ENCODE peak calls at places on chromosomes 11 and 22, in four cellular contexts. One of them, this sample, is unnamed.

GRCh38 chr11:48017105-48017874 is 36.9 kb downstream of the PTPRJ start:
- DNase-seq in HepG2: no peak
- DNase-seq in WTC11: no peak
- DNase-seq in K562: no peak
- DNase-seq in this sample: no peak

GRCh38 chr22:21025266-21025665 is 7.1 kb downstream of the SLC7A4 start:
- DNase-seq in WTC11: no peak
- DNase-seq in K562: no peak
- DNase-seq in HepG2: no peak
- DNase-seq in this sample: no peak

GRCh38 chr11:80724366-80724765 is 1283.5 kb upstream of the TENM4 start:
- DNase-seq in HepG2: no peak
- DNase-seq in WTC11: no peak
- DNase-seq in K562: no peak
- DNase-seq in this sample: no peak

GRCh38 chr11:9001736-9002135 is 2.1 kb downstream of the NRIP3 start:
- DNase-seq in K562: peak; percentile 50
- DNase-seq in WTC11: no peak
- DNase-seq in HepG2: no peak
- DNase-seq in this sample: no peak

GRCh38 chr11:74330065-74330858 is 18.8 kb upstream of the P4HA3 start:
- DNase-seq in K562: no peak
- DNase-seq in HepG2: no peak
- DNase-seq in WTC11: no peak
- DNase-seq in this sample: no peak

GRCh38 chr22:50621491-50621880 is 6.5 kb downstream of the ARSA start:
- DNase-seq in K562: no peak
- DNase-seq in HepG2: no peak
- DNase-seq in WTC11: no peak
- DNase-seq in this sample: no peak

GRCh38 chr11:72774499-72774898 is 19.3 kb downstream of the STARD10 start:
- DNase-seq in HepG2: no peak
- DNase-seq in K562: no peak
- DNase-seq in WTC11: no peak
- DNase-seq in this sample: no peak

GRCh38 chr11:26621147-26621546 is 49.1 kb upstream of the MUC15 start:
- DNase-seq in K562: no peak
- DNase-seq in WTC11: no peak
- DNase-seq in HepG2: no peak
- DNase-seq in this sample: no peak

GRCh38 chr22:25542720-25543402 is 21.6 kb upstream of the GRK3 start:
- DNase-seq in WTC11: no peak
- DNase-seq in K562: no peak
- DNase-seq in HepG2: no peak
- DNase-seq in this sample: no peak

GRCh38 chr22:23175817-23176644 is 4.3 kb upstream of the BCR start:
- DNase-seq in WTC11: no peak
- DNase-seq in K562: no peak
- DNase-seq in HepG2: no peak
- DNase-seq in this sample: no peak

GRCh38 chr11:72231396-72232259 is 7.1 kb downstream of the INPPL1 start:
- DNase-seq in HepG2: no peak
- DNase-seq in WTC11: no peak
- DNase-seq in K562: no peak
- DNase-seq in this sample: no peak

GRCh38 chr11:74929431-74930363 is 19.2 kb downstream of the XRRA1 start:
- DNase-seq in HepG2: peak; percentile 89
- DNase-seq in WTC11: peak; percentile 53
- DNase-seq in K562: peak; percentile 57
- DNase-seq in this sample: peak; percentile 60

GRCh38 chr11:120134106-120134930 is 3.6 kb downstream of the TRIM29 start:
- DNase-seq in WTC11: no peak
- DNase-seq in HepG2: no peak
- DNase-seq in K562: no peak
- DNase-seq in this sample: no peak

GRCh38 chr11:117551761-117552343 is 224.2 kb downstream of the CEP164 start:
- DNase-seq in WTC11: no peak
- DNase-seq in HepG2: no peak
- DNase-seq in K562: no peak
- DNase-seq in this sample: no peak

GRCh38 chr11:125347261-125347585 is 148.8 kb downstream of the FEZ1 start:
- DNase-seq in HepG2: no peak
- DNase-seq in K562: no peak
- DNase-seq in WTC11: no peak
- DNase-seq in this sample: no peak

GRCh38 chr11:12245091-12245490 is 132.3 kb upstream of the PARVA start:
- DNase-seq in K562: no peak
- DNase-seq in HepG2: no peak
- DNase-seq in WTC11: no peak
- DNase-seq in this sample: no peak

GRCh38 chr22:49577168-49578060 is 250.3 kb downstream of the BRD1 start:
- DNase-seq in HepG2: no peak
- DNase-seq in K562: no peak
- DNase-seq in WTC11: no peak
- DNase-seq in this sample: no peak

GRCh38 chr11:94151903-94152677 is 23.4 kb downstream of the PANX1 start:
- DNase-seq in HepG2: peak; percentile 72
- DNase-seq in WTC11: no peak
- DNase-seq in K562: peak; percentile 79
- DNase-seq in this sample: no peak

GRCh38 chr11:10930224-10930960 is 72.5 kb upstream of the ZBED5 start:
- DNase-seq in WTC11: peak; percentile 41
- DNase-seq in K562: no peak
- DNase-seq in HepG2: no peak
- DNase-seq in this sample: no peak

GRCh38 chr22:31124811-31125465 is 2.2 kb downstream of the INPP5J start:
- DNase-seq in K562: no peak
- DNase-seq in WTC11: no peak
- DNase-seq in HepG2: no peak
- DNase-seq in this sample: no peak

GRCh38 chr11:2234963-2235362 is 35.4 kb downstream of the ASCL2 start:
- DNase-seq in WTC11: peak; percentile 40
- DNase-seq in HepG2: no peak
- DNase-seq in K562: peak; percentile 3
- DNase-seq in this sample: no peak

GRCh38 chr11:92295175-92296137 is 70.8 kb downstream of the FAT3 start:
- DNase-seq in HepG2: no peak
- DNase-seq in WTC11: no peak
- DNase-seq in K562: no peak
- DNase-seq in this sample: no peak

GRCh38 chr22:26573026-26573662 is 16.8 kb downstream of the TPST2 start:
- DNase-seq in K562: peak; percentile 67
- DNase-seq in WTC11: no peak
- DNase-seq in HepG2: no peak
- DNase-seq in this sample: no peak

GRCh38 chr11:32529994-32530588 is 53.5 kb upstream of the EIF3M start:
- DNase-seq in HepG2: no peak
- DNase-seq in WTC11: no peak
- DNase-seq in K562: no peak
- DNase-seq in this sample: no peak

GRCh38 chr11:18731949-18732821 is 6.2 kb upstream of the IGSF22 start:
- DNase-seq in WTC11: peak; percentile 77
- DNase-seq in HepG2: no peak
- DNase-seq in K562: peak; percentile 73
- DNase-seq in this sample: peak; percentile 63

GRCh38 chr22:44520695-44521094 is 22.7 kb upstream of the RTL6 start:
- DNase-seq in HepG2: no peak
- DNase-seq in WTC11: no peak
- DNase-seq in K562: no peak
- DNase-seq in this sample: no peak

GRCh38 chr22:42680648-42681047 is 31.5 kb upstream of the CYB5R3 start:
- DNase-seq in HepG2: no peak
- DNase-seq in WTC11: no peak
- DNase-seq in K562: peak; percentile 23
- DNase-seq in this sample: no peak

GRCh38 chr22:22920910-22921550 is 33.4 kb downstream of the IGLL5 start:
- DNase-seq in WTC11: no peak
- DNase-seq in K562: peak; percentile 63
- DNase-seq in HepG2: no peak
- DNase-seq in this sample: no peak

GRCh38 chr11:73205666-73206343 is 12.3 kb upstream of the P2RY2 start:
- DNase-seq in HepG2: no peak
- DNase-seq in K562: no peak
- DNase-seq in WTC11: no peak
- DNase-seq in this sample: no peak

GRCh38 chr22:36612458-36612857 is 83.5 kb upstream of the EIF3D start:
- DNase-seq in HepG2: no peak
- DNase-seq in K562: no peak
- DNase-seq in WTC11: no peak
- DNase-seq in this sample: no peak

GRCh38 chr22:46068908-46069481 is 81.3 kb upstream of the PPARA start:
- DNase-seq in K562: no peak
- DNase-seq in HepG2: no peak
- DNase-seq in WTC11: no peak
- DNase-seq in this sample: no peak

GRCh38 chr11:74310857-74311256 is 583 bp downstream of the P4HA3 start:
- DNase-seq in K562: no peak
- DNase-seq in WTC11: no peak
- DNase-seq in HepG2: no peak
- DNase-seq in this sample: no peak

GRCh38 chr11:66593303-66593635 is 284 bp downstream of the CCS start:
- DNase-seq in HepG2: no peak
- DNase-seq in WTC11: no peak
- DNase-seq in K562: no peak
- DNase-seq in this sample: no peak

GRCh38 chr11:3130269-3131071 is 34.6 kb downstream of the OSBPL5 start:
- DNase-seq in WTC11: peak; percentile 15
- DNase-seq in K562: no peak
- DNase-seq in HepG2: no peak
- DNase-seq in this sample: no peak

GRCh38 chr22:22576244-22576988 is 17.4 kb upstream of the PRAME start:
- DNase-seq in WTC11: peak; percentile 84
- DNase-seq in HepG2: peak; percentile 32
- DNase-seq in K562: peak; percentile 96
- DNase-seq in this sample: peak; percentile 87

GRCh38 chr11:32884023-32884422 is 8.6 kb upstream of the QSER1 start:
- DNase-seq in HepG2: no peak
- DNase-seq in WTC11: no peak
- DNase-seq in K562: no peak
- DNase-seq in this sample: no peak

GRCh38 chr11:68127791-68128681 is 6.8 kb upstream of the CHKA start:
- DNase-seq in K562: peak; percentile 86
- DNase-seq in HepG2: peak; percentile 90
- DNase-seq in WTC11: peak; percentile 97
- DNase-seq in this sample: no peak

DNA sequence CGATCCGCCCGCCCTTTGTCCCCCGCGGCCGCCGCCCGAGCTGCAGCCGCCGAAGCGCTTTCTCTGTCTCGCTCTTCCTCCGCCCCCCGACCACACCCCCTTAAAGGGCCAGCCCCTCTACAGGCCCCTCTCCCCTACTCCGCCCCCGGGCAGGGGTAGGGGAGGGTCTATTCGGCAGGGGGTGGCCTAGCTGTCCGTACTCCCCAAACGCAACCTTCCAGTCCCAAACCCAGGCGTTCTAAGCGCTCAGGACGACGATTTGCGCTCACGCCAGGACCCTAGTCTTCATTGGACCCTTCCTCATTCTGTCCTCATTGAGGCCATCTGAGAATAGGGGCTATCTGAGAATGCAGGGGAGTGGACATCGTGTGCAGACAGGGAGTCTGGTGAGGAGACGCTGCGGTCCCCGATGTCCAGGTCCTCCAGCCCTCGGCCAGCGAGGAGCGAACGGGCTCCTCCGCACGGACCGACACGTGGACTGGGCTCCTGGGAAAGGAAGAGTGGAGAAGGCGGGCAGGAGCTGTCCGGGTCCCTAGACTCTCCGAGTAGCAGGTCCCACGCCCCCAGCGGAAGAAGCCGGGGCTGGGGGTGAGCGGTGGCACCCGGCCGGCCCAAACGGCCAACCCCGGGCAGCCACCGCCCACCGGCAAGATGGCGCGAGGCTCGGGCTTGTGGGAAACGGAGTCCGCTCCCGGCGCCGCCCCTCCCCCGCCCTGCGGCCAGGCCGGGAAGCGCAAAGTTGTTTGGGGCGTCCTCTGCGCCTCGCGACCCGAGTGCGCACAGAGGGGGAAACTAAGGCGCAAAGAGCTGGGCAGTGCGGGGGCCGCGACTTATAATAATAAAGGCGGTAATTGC is at the start of gene PPP1R14B:
- DNase-seq in WTC11: peak; percentile 95
- DNase-seq in K562: peak; percentile 90
- DNase-seq in HepG2: peak; percentile 80
- DNase-seq in this sample: peak; percentile 82
- TF ChIP-seq ELF4 in WTC11: no peak
- TF ChIP-seq ELF4 in K562: no peak
- TF ChIP-seq ELF4 in HepG2: no peak
- TF ChIP-seq ELF4 in this sample: no peak

GRCh38 chr11:69642549-69642912 is 1.6 kb downstream of the CCND1 start:
- DNase-seq in HepG2: no peak
- DNase-seq in K562: peak; percentile 36
- DNase-seq in WTC11: no peak
- DNase-seq in this sample: no peak
- TF ChIP-seq ELF4 in HepG2: no peak
- TF ChIP-seq ELF4 in K562: no peak
- TF ChIP-seq ELF4 in WTC11: no peak
- TF ChIP-seq ELF4 in this sample: no peak

GRCh38 chr22:37741312-37741795 is 44.5 kb downstream of the TRIOBP start:
- DNase-seq in K562: no peak
- DNase-seq in HepG2: peak; percentile 73
- DNase-seq in WTC11: no peak
- DNase-seq in this sample: no peak
- TF ChIP-seq ELF4 in K562: no peak
- TF ChIP-seq ELF4 in HepG2: no peak
- TF ChIP-seq ELF4 in WTC11: no peak
- TF ChIP-seq ELF4 in this sample: no peak

GRCh38 chr11:35623708-35624168 is 5.5 kb downstream of the FJX1 start:
- DNase-seq in K562: no peak
- DNase-seq in WTC11: no peak
- DNase-seq in HepG2: no peak
- DNase-seq in this sample: no peak
- TF ChIP-seq ELF4 in K562: no peak
- TF ChIP-seq ELF4 in WTC11: no peak
- TF ChIP-seq ELF4 in HepG2: no peak
- TF ChIP-seq ELF4 in this sample: no peak

This sample was measured in HEK293T.